ENCODE peak calls at places on chromosomes 16 and 17, in seven cellular contexts. J is vagina, K is breast epithelium, S is HCT116, N is adrenal gland, U is endodermal cell, H is H1. Q is an unnamed sample.

GRCh38 chr17:59829217-59830006 is 63.3 kb downstream of the TUBD1 start:
- DNase-seq in J (no peak), K (no peak), S (peak), N (peak), U (no peak), H (no peak), Q (no peak)

GRCh38 chr17:42531455-42532354 is 4.3 kb upstream of the NAGLU start:
- DNase-seq in J (no peak), K (no peak), S (no peak), N (peak), U (peak), H (no peak), Q (peak)

GRCh38 chr16:85936761-85937343 is 37.9 kb downstream of the IRF8 start:
- DNase-seq in J (no peak), K (no peak), S (no peak), N (no peak), U (no peak), H (no peak), Q (no peak)

GRCh38 chr17:27631409-27631755 is 394 bp downstream of the LGALS9 start:
- DNase-seq in J (no peak), K (no peak), S (no peak), N (peak), U (no peak), H (no peak), Q (no peak)

GRCh38 chr17:47894498-47895253 is 1.4 kb upstream of the SP2 start:
- DNase-seq in J (no peak), K (no peak), S (no peak), N (no peak), U (no peak), H (no peak), Q (no peak)

GRCh38 chr17:29257756-29258155 is 11.1 kb downstream of the CRYBA1 start:
- DNase-seq in J (no peak), K (no peak), S (no peak), N (no peak), U (no peak), H (no peak), Q (no peak)

GRCh38 chr16:48054881-48055601 is 100.8 kb downstream of the ABCC12 start:
- DNase-seq in J (no peak), K (no peak), S (peak), N (peak), U (peak), H (no peak), Q (peak)

GRCh38 chr17:59766486-59766885 is 59.0 kb downstream of the VMP1 start:
- DNase-seq in J (no peak), K (no peak), S (no peak), N (no peak), U (no peak), H (no peak), Q (no peak)

GRCh38 chr17:79965806-79966205 is 69.9 kb downstream of the TBC1D16 start:
- DNase-seq in J (no peak), K (peak), S (no peak), N (no peak), U (peak), H (no peak), Q (peak)

GRCh38 chr17:79970576-79971068 is 65.0 kb downstream of the TBC1D16 start:
- DNase-seq in J (no peak), K (peak), S (peak), N (no peak), U (peak), H (no peak), Q (no peak)

GRCh38 chr17:79968116-79968515 is 67.6 kb downstream of the TBC1D16 start:
- DNase-seq in J (no peak), K (peak), S (no peak), N (no peak), U (peak), H (no peak), Q (no peak)

GRCh38 chr17:79969906-79970305 is 65.8 kb downstream of the TBC1D16 start:
- DNase-seq in J (no peak), K (no peak), S (no peak), N (no peak), U (peak), H (no peak), Q (no peak)

DNA sequence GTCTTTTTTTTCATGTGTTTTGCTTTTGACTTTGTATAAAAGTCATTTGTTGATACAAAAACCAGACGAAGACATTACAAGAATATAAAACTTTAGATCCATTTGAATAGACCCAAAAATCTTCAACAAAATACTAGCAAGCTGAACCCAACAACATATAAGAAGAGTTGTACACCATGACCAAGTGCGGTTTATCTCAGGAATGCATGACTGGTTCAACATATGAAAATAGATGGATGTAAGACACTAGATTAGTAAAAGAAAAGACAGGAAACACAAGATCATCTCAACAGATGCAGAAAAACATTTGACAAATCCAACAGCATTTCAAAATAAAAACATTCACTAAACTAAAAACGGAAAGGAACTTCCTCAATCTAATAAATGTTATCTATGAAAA is 69.0 kb downstream of the TBC1D16 start:
- DNase-seq in J (no peak), K (no peak), S (no peak), N (no peak), U (no peak), H (no peak), Q (no peak)
- H3K27ac ChIP-seq in J (no peak), K (no peak), S (no peak), N (no peak), U (no peak), H (no peak), Q (peak)

GRCh38 chr16:68384293-68385255 is 63.7 kb downstream of the SMPD3 start:
- DNase-seq in J (no peak), K (no peak), S (no peak), N (no peak), U (peak), H (no peak), Q (no peak)
- H3K27ac ChIP-seq in J (no peak), K (no peak), S (no peak), N (no peak), U (no peak), H (no peak), Q (no peak)

DNA sequence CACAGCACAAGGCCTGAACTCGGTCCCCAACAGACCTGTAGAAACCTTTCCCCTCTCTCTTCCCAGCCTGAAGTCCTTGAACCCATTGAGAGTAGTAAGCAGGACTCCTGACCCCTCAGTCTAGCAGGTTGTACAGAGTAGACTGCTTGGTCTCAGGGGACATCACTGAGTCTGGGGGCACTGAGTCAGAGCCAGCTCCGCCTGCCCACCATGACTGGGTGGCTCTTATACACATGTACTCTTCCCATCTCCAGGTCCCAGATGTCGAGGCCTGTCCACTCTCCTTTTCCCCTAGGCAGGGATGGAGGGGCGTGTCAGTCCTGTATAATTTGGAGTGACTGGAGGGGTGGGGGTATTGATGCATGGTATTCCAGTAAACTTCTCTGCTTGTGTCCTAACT is 23.5 kb downstream of the LIG3 start:
- DNase-seq in J (no peak), K (no peak), S (no peak), N (no peak), U (no peak), H (no peak), Q (no peak)
- H3K27ac ChIP-seq in J (no peak), K (no peak), S (no peak), N (no peak), U (no peak), H (no peak), Q (peak)

DNA sequence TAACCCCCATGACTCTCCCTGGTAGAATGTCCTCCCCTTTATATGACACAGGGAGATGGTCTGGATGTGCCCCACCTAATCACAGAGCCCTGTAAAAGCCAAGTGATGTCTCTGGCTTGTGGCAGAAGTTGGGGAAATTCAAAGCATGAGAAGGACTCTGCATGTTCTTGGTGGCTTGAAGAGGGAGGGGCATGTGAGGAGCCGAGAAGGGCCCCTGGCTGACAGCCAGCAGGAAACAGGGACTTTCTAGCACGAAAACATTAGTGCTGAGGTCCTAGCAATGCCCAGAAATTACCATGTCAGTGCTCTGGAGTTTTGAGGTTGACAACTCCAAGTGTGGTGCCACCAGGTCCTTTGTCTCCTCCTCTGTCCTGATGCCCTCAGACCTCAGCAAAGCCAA is 75.9 kb downstream of the USP22 start:
- DNase-seq in J (no peak), K (no peak), S (no peak), N (no peak), U (no peak), H (no peak), Q (no peak)
- H3K27ac ChIP-seq in J (no peak), K (no peak), S (no peak), N (no peak), U (no peak), H (no peak), Q (no peak)

GRCh38 chr17:40312893-40313659 is 4.1 kb downstream of the RARA start:
- DNase-seq in J (no peak), K (no peak), S (no peak), N (no peak), U (no peak), H (no peak), Q (no peak)

GRCh38 chr17:40310882-40311391 is 2.0 kb downstream of the RARA start:
- DNase-seq in J (peak), K (no peak), S (no peak), N (no peak), U (no peak), H (no peak), Q (no peak)

GRCh38 chr17:40312131-40312731 is 3.3 kb downstream of the RARA start:
- DNase-seq in J (no peak), K (no peak), S (no peak), N (no peak), U (no peak), H (no peak), Q (no peak)

GRCh38 chr17:40309938-40310510 is 1.0 kb downstream of the RARA start:
- DNase-seq in J (no peak), K (no peak), S (no peak), N (no peak), U (no peak), H (no peak), Q (no peak)

DNA sequence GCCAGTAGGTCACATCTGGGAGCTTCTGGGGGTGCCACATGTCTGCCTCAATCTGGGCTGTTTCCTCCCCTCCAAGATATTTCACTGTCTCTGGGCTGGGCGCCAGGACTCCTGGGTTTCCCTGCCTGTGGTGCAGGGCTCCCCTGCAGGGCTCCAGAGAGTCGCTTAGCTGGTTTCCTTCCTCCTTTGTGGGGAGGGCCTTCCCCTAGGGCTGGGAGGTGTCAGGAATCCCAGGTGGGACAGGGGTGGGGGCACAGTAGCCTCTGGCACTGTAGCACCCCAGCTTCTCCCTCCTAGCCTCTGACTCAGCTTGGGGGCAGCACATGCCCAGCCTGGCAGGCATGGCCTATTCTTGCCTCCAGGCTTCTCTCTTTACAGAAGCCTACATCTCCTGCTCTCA is 2.6 kb downstream of the RARA start:
- DNase-seq in J (peak), K (peak), S (no peak), N (no peak), U (no peak), H (no peak), Q (no peak)
- H3K27ac ChIP-seq in J (peak), K (peak), S (peak), N (peak), U (no peak), H (no peak), Q (no peak)

GRCh38 chr17:73640691-73641090 is 3.6 kb downstream of the SDK2 start:
- DNase-seq in J (no peak), K (no peak), S (no peak), N (no peak), U (peak), H (no peak), Q (no peak)
- H3K27ac ChIP-seq in J (peak), K (no peak), S (no peak), N (no peak), U (no peak), H (no peak), Q (no peak)

DNA sequence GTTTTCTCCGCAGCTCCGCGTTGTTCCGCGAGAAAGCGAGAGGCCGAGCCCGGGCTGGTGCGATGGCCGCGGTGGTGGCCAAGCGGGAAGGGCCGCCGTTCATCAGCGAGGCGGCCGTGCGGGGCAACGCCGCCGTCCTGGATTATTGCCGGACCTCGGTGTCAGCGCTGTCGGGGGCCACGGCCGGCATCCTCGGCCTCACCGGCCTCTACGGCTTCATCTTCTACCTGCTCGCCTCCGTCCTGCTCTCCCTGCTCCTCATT is 404 bp downstream of the EMC6 start:
- DNase-seq in J (no peak), K (no peak), S (no peak), N (no peak), U (no peak), H (no peak), Q (no peak)
- H3K27ac ChIP-seq in J (peak), K (peak), S (peak), N (peak), U (peak), H (peak), Q (peak)

DNA sequence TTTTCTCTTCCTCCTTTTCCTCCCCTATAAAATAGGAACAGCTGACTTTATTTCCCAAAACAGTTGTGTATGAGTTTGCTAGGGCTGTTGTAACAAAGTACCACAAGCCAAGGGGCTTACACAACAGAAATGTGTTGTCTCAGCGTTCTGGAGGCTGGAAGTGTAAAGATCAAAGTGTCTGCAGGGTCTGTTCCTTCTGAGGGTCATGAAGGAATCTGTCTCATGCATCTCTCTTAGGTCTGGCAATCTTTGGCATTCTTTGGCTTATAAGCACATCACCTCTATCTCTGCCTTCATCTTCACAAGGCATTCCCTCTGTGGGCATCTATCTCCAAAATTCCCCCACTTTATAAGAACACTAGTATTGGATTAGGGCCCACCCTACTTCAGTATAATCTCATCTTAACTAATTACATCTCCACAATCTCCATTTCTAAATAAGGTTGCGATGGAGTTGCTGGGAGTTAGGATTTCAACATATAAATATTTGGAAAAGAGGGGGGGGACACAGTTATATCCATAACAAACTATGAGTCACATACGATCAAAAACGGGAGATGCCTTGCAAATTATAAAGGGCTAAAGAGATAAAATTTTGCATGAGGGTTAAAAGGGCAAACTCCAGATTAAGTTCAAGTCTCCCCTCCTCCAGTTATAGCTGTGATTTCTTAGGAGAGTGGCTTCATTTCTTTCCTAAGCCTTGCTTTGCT is 109.6 kb downstream of the VAT1L start:
- DNase-seq in J (no peak), K (no peak), S (no peak), N (no peak), U (no peak), H (no peak), Q (no peak)
- H3K27ac ChIP-seq in J (no peak), K (no peak), S (no peak), N (no peak), U (no peak), H (no peak), Q (no peak)